ENCODE peak calls at places on chromosomes 4 and X, in five cellular contexts. T is hippocampal formation, Y is adipocyte, X is Peyer's patch, Z is fibroblast of pulmonary artery. Q is an unnamed sample.

GRCh38 chr4:64940698-64941097 is 531.4 kb upstream of the TECRL start:
- DNase-seq in Z (no peak), T (no peak), X (no peak), Y (peak), Q (no peak)

GRCh38 chr4:38560763-38561558 is 103.0 kb upstream of the KLF3 start:
- DNase-seq in Z (no peak), Y (no peak), T (no peak), X (no peak), Q (no peak)

GRCh38 chr4:120869511-120870278 is 52.8 kb downstream of the PRDM5 start:
- DNase-seq in Y (peak), Z (peak), X (no peak), T (no peak), Q (no peak)

GRCh38 chrX:120672389-120672788 is 42.5 kb upstream of the C1GALT1C1 start:
- DNase-seq in T (no peak), Y (peak), X (no peak), Z (peak), Q (no peak)

GRCh38 chr4:163330828-163331628 is 1.4 kb downstream of the NPY1R start:
- DNase-seq in Z (no peak), X (no peak), Y (no peak), T (no peak), Q (no peak)

GRCh38 chrX:47940448-47940847 is 63.3 kb downstream of the ZNF182 start:
- DNase-seq in Y (no peak), X (no peak), T (no peak), Z (no peak), Q (no peak)

GRCh38 chrX:155235891-155236290 is 19.6 kb downstream of the VBP1 start:
- DNase-seq in X (no peak), Z (no peak), Y (no peak), T (no peak), Q (no peak)

GRCh38 chr4:153265311-153266047 is 61.2 kb downstream of the TRIM2 start:
- DNase-seq in Y (no peak), X (no peak), T (no peak), Z (no peak), Q (no peak)

GRCh38 chr4:140255919-140256318 is 101.9 kb upstream of the MAML3 start:
- DNase-seq in Y (no peak), Z (no peak), X (no peak), T (no peak), Q (no peak)

GRCh38 chr4:186617921-186618320 is 62.6 kb upstream of the MTNR1A start:
- DNase-seq in Y (no peak), X (no peak), Z (no peak), T (no peak), Q (no peak)

GRCh38 chr4:55880652-55881280 is 27.3 kb downstream of the EXOC1 start:
- DNase-seq in T (no peak), Y (no peak), X (no peak), Z (no peak), Q (no peak)

GRCh38 chr4:119131160-119131559 is 4.5 kb upstream of the MYOZ2 start:
- DNase-seq in X (no peak), Z (no peak), T (no peak), Y (no peak), Q (no peak)

GRCh38 chr4:534101-534575 is 35.1 kb downstream of the PIGG start:
- DNase-seq in X (no peak), Y (no peak), T (no peak), Z (no peak), Q (no peak)

GRCh38 chr4:12548678-12549077 is 935.5 kb downstream of the RAB28 start:
- DNase-seq in Z (no peak), X (no peak), T (no peak), Y (no peak), Q (no peak)

GRCh38 chr4:99803702-99804101 is 12.9 kb upstream of the DAPP1 start:
- DNase-seq in T (no peak), Z (no peak), X (no peak), Y (no peak), Q (no peak)

GRCh38 chrX:140507982-140508305 is 3.1 kb upstream of the SOX3 start:
- DNase-seq in T (peak), X (no peak), Z (no peak), Y (no peak), Q (no peak)

GRCh38 chrX:13051529-13052172 is 7.2 kb upstream of the FAM9C start:
- DNase-seq in X (no peak), Z (peak), T (no peak), Y (no peak), Q (peak)

GRCh38 chr4:89284828-89285227 is 22.8 kb downstream of the GPRIN3 start:
- DNase-seq in X (no peak), T (no peak), Y (no peak), Z (no peak), Q (no peak)

GRCh38 chr4:64784125-64784524 is 374.9 kb upstream of the TECRL start:
- DNase-seq in Y (peak), Z (peak), T (no peak), X (no peak), Q (no peak)

GRCh38 chr4:16117164-16117563 is 33.3 kb upstream of the PROM1 start:
- DNase-seq in Y (no peak), X (no peak), Z (no peak), T (no peak), Q (no peak)

GRCh38 chr4:138851626-138852443 is 163.7 kb upstream of the NOCT start:
- DNase-seq in X (no peak), Y (peak), Z (no peak), T (no peak), Q (no peak)

GRCh38 chr4:98919996-98920395 is 8.9 kb downstream of the EIF4E start:
- DNase-seq in T (no peak), X (no peak), Y (peak), Z (peak), Q (no peak)

GRCh38 chr4:8472689-8473197 is 32.2 kb downstream of the TRMT44 start:
- DNase-seq in Z (peak), T (no peak), Y (peak), X (peak), Q (no peak)

GRCh38 chr4:41418444-41418843 is 119.5 kb upstream of the LIMCH1 start:
- DNase-seq in Y (peak), T (peak), Z (peak), X (no peak), Q (no peak)

GRCh38 chr4:19983072-19983471 is 268.6 kb upstream of the SLIT2 start:
- DNase-seq in Y (peak), T (no peak), Z (peak), X (no peak), Q (no peak)

GRCh38 chrX:119734897-119735339 is 23.5 kb upstream of the SOWAHD start:
- DNase-seq in Z (no peak), X (no peak), Y (no peak), T (peak), Q (no peak)

GRCh38 chr4:23455482-23455881 is 434.4 kb downstream of the PPARGC1A start:
- DNase-seq in X (no peak), Y (no peak), Z (peak), T (no peak), Q (no peak)

GRCh38 chr4:168666531-168666930 is 169.7 kb downstream of the PALLD start:
- DNase-seq in Z (peak), Y (peak), X (no peak), T (no peak), Q (no peak)

GRCh38 chr4:41977709-41978108 is 3.8 kb upstream of the DCAF4L1 start:
- DNase-seq in Z (peak), T (no peak), Y (no peak), X (no peak), Q (no peak)

GRCh38 chr4:32025840-32026459 is 1305.8 kb downstream of the PCDH7 start:
- DNase-seq in Z (peak), X (peak), T (no peak), Y (peak), Q (no peak)

GRCh38 chr4:183783933-183784622 is 121.0 kb upstream of the STOX2 start:
- DNase-seq in Z (peak), X (no peak), T (no peak), Y (peak), Q (no peak)

GRCh38 chr4:118224239-118224829 is 128.5 kb downstream of the PRSS12 start:
- DNase-seq in Z (peak), T (peak), X (no peak), Y (peak), Q (no peak)

GRCh38 chr4:71294301-71294700 is 44.5 kb upstream of the SLC4A4 start:
- DNase-seq in Y (peak), Z (no peak), X (no peak), T (no peak), Q (no peak)

GRCh38 chrX:153460826-153461225 is 9.6 kb downstream of the HAUS7 start:
- DNase-seq in T (peak), Y (peak), Z (peak), X (peak), Q (peak)

GRCh38 chrX:77924320-77924859 is 13.9 kb downstream of the ATP7A start:
- DNase-seq in X (no peak), Y (no peak), Z (no peak), T (no peak), Q (no peak)

GRCh38 chrX:123731987-123732678 is 719 bp downstream of the THOC2 start:
- DNase-seq in X (no peak), T (no peak), Z (no peak), Y (peak), Q (no peak)

GRCh38 chr4:122764071-122764807 is 31.7 kb downstream of the BBS12 start:
- DNase-seq in X (no peak), Z (peak), T (no peak), Y (peak), Q (no peak)